ENCODE peak calls at places on chromosomes 6 and 20, in six cellular contexts. N is tibial nerve, E is H1, U is A549, P is esophagus muscularis mucosa, B is upper lobe of left lung. J is an unnamed sample.

GRCh38 chr20:35129647-35130069 is 17.5 kb downstream of the EDEM2 start:
- DNase-seq in N (no peak), E (no peak), B (no peak), P (no peak), U (no peak), J (no peak)

GRCh38 chr6:166010585-166010984 is 157.1 kb downstream of the TBXT start:
- DNase-seq in P (no peak), E (no peak), B (no peak), N (no peak), U (no peak), J (peak; percentile 20)

GRCh38 chr6:22598386-22598785 is 29.0 kb downstream of the HDGFL1 start:
- DNase-seq in N (no peak), E (no peak), U (no peak), P (no peak), B (no peak), J (no peak)

GRCh38 chr20:9220874-9221547 is 152.1 kb downstream of the PLCB4 start:
- DNase-seq in P (no peak), N (no peak), U (no peak), E (no peak), B (no peak), J (no peak)

GRCh38 chr6:47483516-47483852 is 5.9 kb downstream of the CD2AP start:
- DNase-seq in B (no peak), U (no peak), P (no peak), E (no peak), N (no peak), J (no peak)

GRCh38 chr6:10528170-10528981 is 7.2 kb downstream of the GCNT2 start:
- DNase-seq in E (no peak), U (peak; percentile 66), P (no peak), B (no peak), N (no peak), J (no peak)

GRCh38 chr6:86273936-86274335 is 631.2 kb upstream of the SYNCRIP start:
- DNase-seq in B (no peak), N (no peak), E (no peak), P (no peak), U (no peak), J (no peak)

GRCh38 chr20:59604770-59605665 is 678 bp downstream of the PHACTR3 start:
- DNase-seq in U (no peak), N (no peak), P (no peak), B (peak; percentile 76), E (peak; percentile 55), J (no peak)

GRCh38 chr6:752438-752837 is 59.5 kb upstream of the EXOC2 start:
- DNase-seq in P (no peak), U (no peak), N (no peak), E (no peak), B (no peak), J (no peak)

GRCh38 chr6:30207619-30208295 is 5.4 kb downstream of the TRIM26 start:
- DNase-seq in B (no peak), U (no peak), E (no peak), N (peak; percentile 34), P (no peak), J (no peak)

GRCh38 chr6:9540534-9541126 is 874.2 kb downstream of the TFAP2A start:
- DNase-seq in U (peak; percentile 11), E (no peak), B (no peak), N (no peak), P (no peak), J (no peak)

GRCh38 chr6:624979-625378 is 31.9 kb downstream of the HUS1B start:
- DNase-seq in N (no peak), B (peak; percentile 11), E (no peak), P (no peak), U (no peak), J (no peak)

GRCh38 chr6:13615802-13616140 is 636 bp downstream of the NOL7 start:
- DNase-seq in U (peak; percentile 13), N (peak; percentile 36), P (no peak), E (peak; percentile 59), B (peak; percentile 77), J (peak; percentile 37)

GRCh38 chr6:40349566-40350192 is 237.5 kb downstream of the LRFN2 start:
- DNase-seq in N (no peak), U (no peak), E (peak; percentile 34), P (peak; percentile 39), B (no peak), J (no peak)

GRCh38 chr20:4469910-4470309 is 251.8 kb upstream of the PRND start:
- DNase-seq in B (no peak), P (no peak), N (no peak), U (no peak), E (no peak), J (no peak)

GRCh38 chr6:168514216-168514615 is 73.2 kb downstream of the SMOC2 start:
- DNase-seq in B (no peak), E (no peak), N (peak; percentile 89), P (no peak), U (no peak), J (peak; percentile 72)

GRCh38 chr20:57445298-57445697 is 54.1 kb downstream of the RBM38 start:
- DNase-seq in N (no peak), U (no peak), B (no peak), E (no peak), P (no peak), J (peak; percentile 82)

GRCh38 chr6:903746-904145 is 210.8 kb upstream of the EXOC2 start:
- DNase-seq in U (no peak), P (no peak), B (no peak), E (no peak), N (no peak), J (no peak)

GRCh38 chr6:99446076-99446475 is 21.0 kb upstream of the PNISR start:
- DNase-seq in P (no peak), E (no peak), U (no peak), B (no peak), N (no peak), J (no peak)

GRCh38 chr20:63008541-63009043 is 1.8 kb upstream of the BHLHE23 start:
- DNase-seq in P (no peak), U (no peak), N (no peak), E (no peak), B (no peak), J (no peak)

GRCh38 chr6:6729971-6730370 is 141.5 kb downstream of the LY86 start:
- DNase-seq in N (no peak), B (no peak), P (no peak), E (no peak), U (no peak), J (no peak)

GRCh38 chr20:22584922-22585785 is 782 bp upstream of the FOXA2 start:
- DNase-seq in N (no peak), U (peak; percentile 95), B (peak; percentile 87), E (peak; percentile 71), P (no peak), J (no peak)

GRCh38 chr6:62652692-62653328 is 366.8 kb upstream of the KHDRBS2 start:
- DNase-seq in B (no peak), U (no peak), E (no peak), P (no peak), N (no peak), J (no peak)

GRCh38 chr20:33431797-33432381 is 11.7 kb downstream of the SNTA1 start:
- DNase-seq in B (no peak), P (no peak), N (no peak), E (no peak), U (no peak), J (peak; percentile 29)

GRCh38 chr6:114228675-114229074 is 114.1 kb downstream of the HS3ST5 start:
- DNase-seq in N (no peak), U (no peak), E (no peak), P (no peak), B (no peak), J (no peak)

GRCh38 chr6:8983202-8983688 is 547.9 kb upstream of the SLC35B3 start:
- DNase-seq in N (peak; percentile 65), U (peak; percentile 27), E (peak; percentile 86), B (no peak), P (no peak), J (peak; percentile 47)

GRCh38 chr6:3482869-3483268 is 26.0 kb upstream of the SLC22A23 start:
- DNase-seq in P (no peak), E (no peak), U (no peak), B (no peak), N (no peak), J (no peak)

GRCh38 chr6:27078734-27079357 is 168.7 kb upstream of the PRSS16 start:
- DNase-seq in B (no peak), N (peak; percentile 50), U (peak; percentile 33), E (peak; percentile 83), P (no peak), J (no peak)

GRCh38 chr20:17688965-17689364 is 6.9 kb upstream of the RRBP1 start:
- DNase-seq in E (no peak), P (no peak), B (no peak), N (no peak), U (no peak), J (no peak)

GRCh38 chr6:10431423-10432164 is 16.7 kb upstream of the TFAP2A start:
- DNase-seq in E (no peak), N (no peak), U (no peak), P (peak; percentile 64), B (no peak), J (no peak)

GRCh38 chr6:96013531-96013930 is 2.2 kb upstream of the FUT9 start:
- DNase-seq in N (no peak), E (no peak), B (no peak), P (no peak), U (no peak), J (no peak)
- TF ChIP-seq EP300 in N (no peak), E (no peak), B (no peak), P (no peak), U (no peak), J (no peak)

GRCh38 chr20:38995536-38996044 is 33.4 kb downstream of the DHX35 start:
- DNase-seq in B (no peak), E (no peak), U (no peak), N (no peak), P (no peak), J (no peak)
- TF ChIP-seq EP300 in B (no peak), E (no peak), U (no peak), N (no peak), P (no peak), J (no peak)

DNA sequence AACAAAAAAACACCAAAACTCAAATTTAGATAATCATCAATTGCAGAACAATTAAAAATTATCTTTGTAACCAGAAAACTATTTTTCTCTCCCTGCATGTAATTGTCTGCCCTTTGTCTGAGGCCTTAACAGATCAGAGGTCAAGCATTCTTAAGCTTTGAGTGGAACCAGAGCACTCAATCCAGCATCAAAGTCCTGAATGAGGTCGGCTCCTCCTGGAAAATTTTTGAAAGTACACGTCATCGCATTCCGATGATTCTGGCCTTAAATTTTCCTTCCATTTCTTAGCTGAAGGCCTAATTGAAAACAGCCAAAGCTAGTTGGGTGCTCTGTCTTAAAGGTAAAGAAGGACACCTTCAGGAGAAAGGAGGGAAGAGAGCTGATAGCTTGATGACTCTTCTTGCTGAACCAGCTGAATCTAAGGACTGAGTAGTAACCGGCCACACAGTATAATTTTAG is 510.2 kb upstream of the SULF2 start:
- DNase-seq in E (no peak), B (no peak), P (no peak), N (peak; percentile 17), U (peak; percentile 80), J (no peak)
- TF ChIP-seq EP300 in E (peak; percentile 25), B (no peak), P (no peak), N (no peak), U (peak; percentile 68), J (no peak)

DNA sequence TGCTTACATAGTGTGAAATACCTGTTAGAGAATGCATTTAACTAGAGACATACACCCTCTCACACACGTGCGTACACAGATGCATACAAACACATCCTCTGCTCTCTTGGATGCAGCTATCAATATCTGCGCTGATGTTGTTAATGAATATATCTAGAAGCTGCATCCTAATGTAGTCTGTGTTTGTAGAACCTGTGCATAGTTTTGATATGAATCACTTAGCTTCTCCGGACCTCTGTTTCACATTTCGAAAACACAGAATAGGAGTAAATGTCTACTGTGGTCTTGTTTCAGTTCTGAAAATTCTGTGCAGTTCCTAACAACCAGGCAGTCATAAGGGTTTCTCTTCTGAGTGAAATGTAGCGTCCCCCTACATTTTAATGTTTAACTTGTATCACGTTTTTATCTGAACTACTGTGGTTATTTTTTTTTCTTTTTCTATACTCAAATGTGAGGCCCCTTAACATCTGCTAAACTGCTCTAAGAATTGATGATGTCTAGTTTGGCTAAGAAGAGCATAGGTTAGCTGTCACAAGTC is 254.6 kb downstream of the TMEM242 start:
- DNase-seq in E (no peak), P (no peak), N (no peak), U (no peak), B (no peak), J (no peak)
- TF ChIP-seq EP300 in E (no peak), P (no peak), N (no peak), U (no peak), B (no peak), J (no peak)